ENCODE peak calls at places on chromosome 12, in five cellular contexts. U, P, E, S and T are unnamed samples.
A peak's percentile ranks its signal among the peaks of the same experiment; 100 is the strongest.

GRCh38 chr12:47302111-47302597 is 222.4 kb upstream of the AMIGO2 start:
- DNase-seq in P (no peak), E (no peak), U (no peak), S (no peak), T (no peak)

GRCh38 chr12:56808954-56809353 is 45.8 kb downstream of the HSD17B6 start:
- DNase-seq in P (no peak), U (no peak), S (no peak), E (no peak), T (no peak)

GRCh38 chr12:108240027-108240785 is 98.9 kb downstream of the CMKLR1 start:
- DNase-seq in E (no peak), P (peak; percentile 89), S (no peak), U (no peak), T (no peak)

GRCh38 chr12:94445662-94446061 is 14.0 kb downstream of the CEP83 start:
- DNase-seq in E (no peak), P (no peak), U (no peak), S (no peak), T (no peak)

GRCh38 chr12:3204143-3204542 is 127.0 kb downstream of the TSPAN9 start:
- DNase-seq in S (no peak), U (no peak), P (peak; percentile 68), E (no peak), T (no peak)

GRCh38 chr12:105064564-105065222 is 19.6 kb downstream of the ALDH1L2 start:
- DNase-seq in P (peak; percentile 59), S (no peak), E (no peak), U (no peak), T (no peak)

GRCh38 chr12:126432780-126433179 is 1367.5 kb downstream of the AACS start:
- DNase-seq in P (no peak), U (no peak), S (no peak), E (no peak), T (no peak)

GRCh38 chr12:45615268-45615667 is 114.2 kb upstream of the ARID2 start:
- DNase-seq in S (no peak), E (no peak), P (no peak), U (peak; percentile 71), T (peak; percentile 22)

GRCh38 chr12:49288412-49288853 is 6.5 kb upstream of the PRPH start:
- DNase-seq in U (no peak), S (no peak), P (peak; percentile 92), E (no peak), T (no peak)

GRCh38 chr12:28909291-28909690 is 239.8 kb upstream of the FAR2 start:
- DNase-seq in P (no peak), U (peak; percentile 47), S (no peak), E (no peak), T (no peak)

GRCh38 chr12:20450591-20450990 is 82.3 kb downstream of the PDE3A start:
- DNase-seq in P (no peak), S (no peak), U (peak; percentile 39), E (no peak), T (no peak)

GRCh38 chr12:31589582-31589895 is 1.4 kb downstream of the DENND5B start:
- DNase-seq in P (no peak), S (no peak), U (no peak), E (no peak), T (no peak)

GRCh38 chr12:77685906-77686305 is 144.8 kb upstream of the NAV3 start:
- DNase-seq in P (no peak), E (no peak), S (no peak), U (no peak), T (no peak)

GRCh38 chr12:49588281-49588680 is 17.2 kb downstream of the FAM186B start:
- DNase-seq in E (no peak), P (no peak), U (no peak), S (no peak), T (no peak)

GRCh38 chr12:96774501-96775256 is 132.4 kb upstream of the NEDD1 start:
- DNase-seq in E (no peak), S (no peak), P (no peak), U (peak; percentile 49), T (peak; percentile 74)

GRCh38 chr12:2288001-2288400 is 235.2 kb downstream of the CACNA1C start:
- DNase-seq in E (no peak), S (no peak), U (no peak), P (peak; percentile 49), T (no peak)

GRCh38 chr12:118358607-118359540 is 13.8 kb downstream of the TAOK3 start:
- DNase-seq in U (no peak), P (no peak), E (no peak), S (no peak), T (no peak)

GRCh38 chr12:40152783-40153383 is 47.0 kb upstream of the SLC2A13 start:
- DNase-seq in U (peak; percentile 1), S (no peak), E (no peak), P (peak; percentile 85), T (peak; percentile 5)

GRCh38 chr12:109655578-109655977 is 58.0 kb upstream of the FAM222A start:
- DNase-seq in S (no peak), U (no peak), P (no peak), E (no peak), T (no peak)
- H3K27me3 ChIP-seq in S (no peaks in the 10 kb centered on the region), U (peaks cover 18% of the 10 kb centered on the region), P (no peaks in the 10 kb centered on the region), E (peaks cover 15% of the 10 kb centered on the region), T (peaks cover 2% of the 10 kb centered on the region)

GRCh38 chr12:15130521-15130920 is 90.7 kb downstream of the RERG start:
- DNase-seq in U (no peak), P (no peak), E (no peak), S (no peak), T (no peak)

GRCh38 chr12:15131462-15131861 is 89.8 kb downstream of the RERG start:
- DNase-seq in S (no peak), E (no peak), U (peak; percentile 26), P (no peak), T (no peak)
- H3K4me3 ChIP-seq in S (no peak overlapping the region), E (no peak overlapping the region), U (no peak overlapping the region), P (no peak overlapping the region), T (no peak overlapping the region)

GRCh38 chr12:80041071-80041470 is 58.3 kb upstream of the OTOGL start:
- DNase-seq in S (no peak), E (no peak), P (no peak), U (no peak), T (no peak)
- TF ChIP-seq CTCF in S (no peak), E (no peak), P (no peak), U (no peak), T (no peak)

GRCh38 chr12:131695968-131696367 is 14.9 kb upstream of the SFSWAP start:
- DNase-seq in E (no peak), U (no peak), S (no peak), P (no peak), T (no peak)
- H3K27me3 ChIP-seq in E (no peaks in the 10 kb centered on the region), U (peaks cover 5% of the 10 kb centered on the region), S (peaks cover 6% of the 10 kb centered on the region), P (no peaks in the 10 kb centered on the region), T (no peaks in the 10 kb centered on the region)